ENCODE peak calls at places on chromosomes 7 and 10, in six cellular contexts. J, Z, Q, H, M and I are unnamed samples.

GRCh38 chr7:140512317-140513000 is 33.2 kb upstream of the MKRN1 start:
- DNase-seq in J (no peak), Z (no peak), Q (no peak), H (no peak), M (no peak), I (no peak)

GRCh38 chr7:45574521-45575500 is 643 bp downstream of the ADCY1 start:
- DNase-seq in J (peak), Z (peak), Q (peak), H (peak), M (peak), I (peak)

GRCh38 chr7:50207251-50207564 is 97.3 kb upstream of the IKZF1 start:
- DNase-seq in J (no peak), Z (no peak), Q (no peak), H (no peak), M (no peak), I (no peak)

GRCh38 chr7:92835140-92835850 is 1.1 kb downstream of the CDK6 start:
- DNase-seq in J (peak), Z (peak), Q (peak), H (peak), M (peak), I (peak)

GRCh38 chr7:73977626-73978618 is 50.1 kb upstream of the ELN start:
- DNase-seq in J (no peak), Z (no peak), Q (no peak), H (peak), M (no peak), I (no peak)

GRCh38 chr10:33174674-33175073 is 159.8 kb downstream of the NRP1 start:
- DNase-seq in J (no peak), Z (no peak), Q (no peak), H (peak), M (no peak), I (no peak)

GRCh38 chr7:125504848-125505247 is 575.2 kb upstream of the POT1 start:
- DNase-seq in J (no peak), Z (no peak), Q (no peak), H (no peak), M (no peak), I (no peak)

GRCh38 chr7:26379711-26380110 is 88.0 kb downstream of the SNX10 start:
- DNase-seq in J (no peak), Z (no peak), Q (no peak), H (no peak), M (no peak), I (no peak)

GRCh38 chr7:102890292-102890970 is 22.4 kb upstream of the LRRC17 start:
- DNase-seq in J (no peak), Z (no peak), Q (no peak), H (peak), M (no peak), I (no peak)

GRCh38 chr7:20214787-20215669 is 2.2 kb downstream of the MACC1 start:
- DNase-seq in J (no peak), Z (no peak), Q (no peak), H (no peak), M (no peak), I (no peak)

GRCh38 chr7:138776156-138776833 is 21.5 kb upstream of the TMEM213 start:
- DNase-seq in J (no peak), Z (no peak), Q (no peak), H (no peak), M (no peak), I (no peak)

GRCh38 chr7:11923376-11923922 is 91.5 kb upstream of the THSD7A start:
- DNase-seq in J (no peak), Z (no peak), Q (no peak), H (no peak), M (no peak), I (no peak)

GRCh38 chr10:7933262-7933661 is 115.0 kb downstream of the TAF3 start:
- DNase-seq in J (no peak), Z (no peak), Q (no peak), H (no peak), M (no peak), I (no peak)
- TF ChIP-seq CTCF in J (no peak), Z (no peak), Q (no peak), H (no peak), M (no peak), I (no peak)

GRCh38 chr7:25031432-25031831 is 51.5 kb upstream of the OSBPL3 start:
- DNase-seq in J (no peak), Z (no peak), Q (no peak), H (no peak), M (no peak), I (no peak)
- TF ChIP-seq CTCF in J (no peak), Z (no peak), Q (no peak), H (no peak), M (no peak), I (no peak)

GRCh38 chr7:134458806-134459698 is at the start of gene AKR1B1:
- DNase-seq in J (peak), Z (peak), Q (peak), H (peak), M (peak), I (peak)
- TF ChIP-seq CTCF in J (peak), Z (peak), Q (peak), H (peak), M (peak), I (no peak)

GRCh38 chr10:101055416-101055815 is 6.4 kb upstream of the KAZALD1 start:
- DNase-seq in J (no peak), Z (no peak), Q (no peak), H (no peak), M (no peak), I (no peak)
- TF ChIP-seq CTCF in J (peak), Z (peak), Q (peak), H (no peak), M (no peak), I (no peak)

GRCh38 chr7:142689439-142690168 is 59.7 kb upstream of the PRSS1 start:
- DNase-seq in J (no peak), Z (no peak), Q (no peak), H (no peak), M (no peak), I (no peak)
- TF ChIP-seq CTCF in J (peak), Z (no peak), Q (peak), H (peak), M (no peak), I (no peak)